ENCODE peak calls at places on chromosomes 13 and 19, in nine cellular contexts. O is heart left ventricle; N is tibial artery; Q is breast epithelium; B is neural progenitor cell; Y is Peyer's patch; V is CD4-positive, CD25-positive, alpha-beta regulatory T cell; Z is aorta; H is fibroblast of lung. K is an unnamed sample.
A peak's percentile ranks its signal among the peaks of the same experiment; 100 is the strongest.

GRCh38 chr13:28089065-28089464 is 11.3 kb downstream of the FLT3 start:
- DNase-seq in O (no peak), N (no peak), Q (no peak), B (no peak), Y (no peak), V (no peak), Z (no peak), H (no peak), K (no peak)

GRCh38 chr19:32322541-32322940 is 22.9 kb upstream of the ZNF507 start:
- DNase-seq in O (no peak), N (no peak), Q (no peak), B (no peak), Y (peak; percentile 79), V (no peak), Z (no peak), H (no peak), K (no peak)

GRCh38 chr19:5083547-5083965 is 114.6 kb downstream of the KDM4B start:
- DNase-seq in O (no peak), N (peak; percentile 82), Q (no peak), B (peak; percentile 48), Y (no peak), V (no peak), Z (peak; percentile 83), H (no peak), K (no peak)

GRCh38 chr13:102686024-102686423 is 8.8 kb downstream of the METTL21C start:
- DNase-seq in O (no peak), N (no peak), Q (no peak), B (no peak), Y (no peak), V (peak; percentile 8), Z (no peak), H (no peak), K (no peak)

GRCh38 chr13:111319998-111320911 is at the start of gene TEX29:
- DNase-seq in O (no peak), N (peak; percentile 50), Q (no peak), B (no peak), Y (peak; percentile 42), V (no peak), Z (peak; percentile 64), H (no peak), K (no peak)

GRCh38 chr13:104301216-104301975 is 1235.2 kb upstream of the SLC10A2 start:
- DNase-seq in O (no peak), N (no peak), Q (no peak), B (no peak), Y (no peak), V (no peak), Z (no peak), H (peak; percentile 26), K (no peak)

GRCh38 chr13:61727714-61728275 is 312.1 kb upstream of the PCDH20 start:
- DNase-seq in O (no peak), N (no peak), Q (no peak), B (no peak), Y (no peak), V (no peak), Z (no peak), H (peak; percentile 57), K (no peak)

GRCh38 chr13:46817081-46817480 is 20.1 kb upstream of the ESD start:
- DNase-seq in O (no peak), N (no peak), Q (no peak), B (peak; percentile 17), Y (no peak), V (no peak), Z (no peak), H (no peak), K (no peak)

GRCh38 chr13:93455881-93456280 is 229.3 kb downstream of the GPC6 start:
- DNase-seq in O (no peak), N (no peak), Q (no peak), B (no peak), Y (no peak), V (no peak), Z (no peak), H (no peak), K (no peak)

GRCh38 chr13:30116379-30116778 is 191.0 kb downstream of the KATNAL1 start:
- DNase-seq in O (no peak), N (no peak), Q (no peak), B (no peak), Y (no peak), V (no peak), Z (no peak), H (no peak), K (no peak)

GRCh38 chr13:80888421-80888820 is 547.5 kb upstream of the SPRY2 start:
- DNase-seq in O (no peak), N (no peak), Q (no peak), B (no peak), Y (no peak), V (no peak), Z (no peak), H (no peak), K (no peak)

GRCh38 chr13:112056284-112056727 is 10.6 kb upstream of the SOX1 start:
- DNase-seq in O (no peak), N (no peak), Q (no peak), B (peak; percentile 73), Y (no peak), V (no peak), Z (no peak), H (no peak), K (no peak)

GRCh38 chr13:59946924-59947323 is 216.8 kb downstream of the DIAPH3 start:
- DNase-seq in O (no peak), N (no peak), Q (no peak), B (no peak), Y (no peak), V (no peak), Z (no peak), H (peak; percentile 82), K (no peak)

GRCh38 chr19:5975388-5975728 is 2.6 kb downstream of the RANBP3 start:
- DNase-seq in O (no peak), N (no peak), Q (no peak), B (no peak), Y (no peak), V (no peak), Z (no peak), H (no peak), K (no peak)

GRCh38 chr13:110712081-110712848 is 1.2 kb upstream of the ING1 start:
- DNase-seq in O (peak; percentile 90), N (peak; percentile 94), Q (peak; percentile 79), B (peak; percentile 95), Y (peak; percentile 93), V (peak; percentile 90), Z (peak; percentile 92), H (peak; percentile 80), K (peak; percentile 86)

GRCh38 chr19:17450264-17451075 is 2.0 kb upstream of the TMEM221 start:
- DNase-seq in O (no peak), N (no peak), Q (no peak), B (no peak), Y (no peak), V (peak; percentile 66), Z (no peak), H (no peak), K (no peak)

GRCh38 chr13:27962128-27962841 is 6.8 kb downstream of the CDX2 start:
- DNase-seq in O (no peak), N (no peak), Q (no peak), B (peak; percentile 45), Y (peak; percentile 66), V (no peak), Z (no peak), H (no peak), K (no peak)

GRCh38 chr13:29861694-29862110 is 11.3 kb upstream of the UBL3 start:
- DNase-seq in O (no peak), N (no peak), Q (no peak), B (no peak), Y (no peak), V (no peak), Z (no peak), H (peak; percentile 98), K (no peak)

GRCh38 chr13:80339841-80340642 is 884 bp downstream of the SPRY2 start:
- DNase-seq in O (peak; percentile 58), N (peak; percentile 76), Q (no peak), B (peak; percentile 60), Y (peak; percentile 87), V (no peak), Z (peak; percentile 83), H (peak; percentile 54), K (no peak)

GRCh38 chr19:36997152-36997842 is 80.9 kb upstream of the ZNF420 start:
- DNase-seq in O (no peak), N (no peak), Q (no peak), B (no peak), Y (no peak), V (no peak), Z (no peak), H (no peak), K (no peak)
- H3K9me3 ChIP-seq in O (no peaks in the 10 kb centered on the region), N (peaks cover 22% of the 10 kb centered on the region), Q (peaks cover 32% of the 10 kb centered on the region), B (peaks cover 38% of the 10 kb centered on the region), Y (no peaks in the 10 kb centered on the region), V (peaks cover 58% of the 10 kb centered on the region), Z (peaks cover 11% of the 10 kb centered on the region), H (no peaks in the 10 kb centered on the region), K (peaks cover 16% of the 10 kb centered on the region)

DNA sequence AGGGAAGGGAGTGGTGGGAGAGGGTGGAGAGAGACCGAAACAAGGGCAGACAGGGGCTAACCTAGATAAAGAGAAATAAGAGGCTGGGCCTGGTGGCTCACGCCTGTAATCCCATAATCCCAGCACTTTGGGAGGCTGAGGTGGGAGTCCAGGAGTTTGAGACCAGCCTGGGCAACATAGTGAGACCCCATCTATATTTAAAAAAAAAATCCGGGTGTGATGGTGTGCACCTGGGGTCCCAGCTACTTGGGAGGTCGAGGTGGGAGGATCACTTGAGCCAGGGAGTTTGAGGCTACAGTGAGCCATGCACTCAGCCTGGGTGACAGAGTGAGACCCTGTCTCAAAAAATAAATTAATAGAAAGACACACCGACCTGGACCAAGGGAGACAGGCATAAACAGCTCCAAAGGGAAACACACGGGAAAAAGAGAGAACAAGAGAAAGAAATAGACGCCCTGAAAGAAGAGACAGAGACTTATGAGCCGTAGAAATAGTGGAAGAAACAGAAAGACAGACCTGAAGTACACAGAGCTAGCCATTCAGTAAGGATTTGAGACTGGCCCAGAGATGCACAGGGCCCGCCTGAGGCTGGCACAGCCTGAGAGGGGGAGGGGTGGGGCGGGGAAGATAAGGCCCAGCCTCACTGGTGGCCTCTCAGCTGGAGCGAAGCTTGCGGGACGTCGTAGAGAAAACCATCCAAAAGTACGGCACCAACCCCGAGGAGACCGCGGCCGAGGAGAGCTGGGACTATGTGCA is 2.2 kb downstream of the CD37 start:
- DNase-seq in O (no peak), N (no peak), Q (peak; percentile 3), B (no peak), Y (no peak), V (no peak), Z (peak; percentile 57), H (no peak), K (no peak)
- H3K4me1 ChIP-seq in O (peaks cover 19% of the 10 kb centered on the region), N (peaks cover 29% of the 10 kb centered on the region), Q (peaks cover 6% of the 10 kb centered on the region), B (no peaks in the 10 kb centered on the region), Y (peaks cover 40% of the 10 kb centered on the region), V (peaks cover 56% of the 10 kb centered on the region), Z (no peaks in the 10 kb centered on the region), H (peaks cover 4% of the 10 kb centered on the region), K (peaks cover 47% of the 10 kb centered on the region)

DNA sequence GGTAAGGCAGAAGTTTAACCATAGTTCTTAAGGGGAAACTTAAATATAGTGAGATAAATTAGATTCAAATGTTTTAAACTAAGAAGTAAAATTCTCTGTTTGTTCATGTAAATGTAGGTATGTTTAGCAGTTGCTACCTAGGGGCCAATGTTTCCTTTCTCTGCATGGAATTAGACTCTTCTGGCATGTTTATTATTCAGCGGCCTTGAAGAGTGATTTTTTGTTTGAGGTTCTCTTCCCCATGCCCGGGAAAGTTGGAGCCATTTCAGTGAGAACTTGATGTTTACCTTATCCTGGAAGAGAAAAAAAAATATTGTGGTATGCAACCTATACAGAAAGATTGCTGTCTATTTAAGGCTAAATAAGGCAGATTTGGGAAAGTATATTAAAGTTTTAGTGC is 492.9 kb downstream of the KLF5 start:
- DNase-seq in O (no peak), N (no peak), Q (no peak), B (no peak), Y (no peak), V (no peak), Z (no peak), H (no peak), K (no peak)
- H3K9me3 ChIP-seq in O (no peaks in the 10 kb centered on the region), N (no peaks in the 10 kb centered on the region), Q (no peaks in the 10 kb centered on the region), B (no peaks in the 10 kb centered on the region), Y (no peaks in the 10 kb centered on the region), V (no peaks in the 10 kb centered on the region), Z (no peaks in the 10 kb centered on the region), H (no peaks in the 10 kb centered on the region), K (no peaks in the 10 kb centered on the region)

GRCh38 chr19:55855160-55855559 is 18.8 kb downstream of the NLRP4 start:
- DNase-seq in O (no peak), N (no peak), Q (no peak), B (no peak), Y (no peak), V (no peak), Z (no peak), H (no peak), K (no peak)
- H3K4me1 ChIP-seq in O (no peaks in the 10 kb centered on the region), N (no peaks in the 10 kb centered on the region), Q (no peaks in the 10 kb centered on the region), B (no peaks in the 10 kb centered on the region), Y (no peaks in the 10 kb centered on the region), V (no peaks in the 10 kb centered on the region), Z (no peaks in the 10 kb centered on the region), H (no peaks in the 10 kb centered on the region), K (no peaks in the 10 kb centered on the region)